ENCODE peak calls at places on chromosomes 16 and 17, in five cellular contexts. K, T, G, O and W are unnamed samples.

GRCh38 chr16:53948734-53949430 is 244.9 kb downstream of the FTO start:
- DNase-seq in K (no peak), T (no peak), G (no peak), O (no peak), W (no peak)

GRCh38 chr16:30697264-30698138 is 1.5 kb upstream of the SRCAP start:
- DNase-seq in K (no peak), T (peak; percentile 72), G (no peak), O (no peak), W (no peak)

GRCh38 chr17:7045492-7046126 is 1.7 kb upstream of the SLC16A11 start:
- DNase-seq in K (peak; percentile 45), T (no peak), G (peak; percentile 61), O (no peak), W (peak; percentile 66)

GRCh38 chr17:83180264-83180995 is 101.0 kb downstream of the METRNL start:
- DNase-seq in K (no peak), T (no peak), G (peak; percentile 3), O (no peak), W (peak; percentile 47)

GRCh38 chr16:79294568-79294967 is 306.0 kb downstream of the MAF start:
- DNase-seq in K (no peak), T (no peak), G (no peak), O (no peak), W (no peak)

GRCh38 chr17:47192549-47192948 is 3.5 kb upstream of the CDC27 start:
- DNase-seq in K (no peak), T (peak; percentile 7), G (no peak), O (no peak), W (no peak)

GRCh38 chr16:16139061-16139460 is 84.2 kb downstream of the ABCC6 start:
- DNase-seq in K (no peak), T (no peak), G (no peak), O (no peak), W (no peak)

GRCh38 chr17:68293490-68294195 is 2.3 kb downstream of the ARSG start:
- DNase-seq in K (no peak), T (no peak), G (no peak), O (no peak), W (no peak)

GRCh38 chr17:55735784-55736405 is 13.2 kb upstream of the TMEM100 start:
- DNase-seq in K (peak; percentile 48), T (no peak), G (peak; percentile 45), O (no peak), W (peak; percentile 64)

GRCh38 chr17:71273451-71273850 is 847.4 kb upstream of the SOX9 start:
- DNase-seq in K (no peak), T (no peak), G (no peak), O (no peak), W (no peak)

GRCh38 chr17:37844977-37845293 is 79.3 kb upstream of the TBC1D3K start:
- DNase-seq in K (no peak), T (no peak), G (no peak), O (no peak), W (no peak)

GRCh38 chr17:28370035-28370743 is at the start of gene VTN:
- DNase-seq in K (peak; percentile 22), T (no peak), G (no peak), O (no peak), W (no peak)

GRCh38 chr16:1451702-1452392 is 7.5 kb upstream of the CCDC154 start:
- DNase-seq in K (no peak), T (no peak), G (no peak), O (no peak), W (no peak)

GRCh38 chr16:89052824-89053724 is 40.6 kb upstream of the ACSF3 start:
- DNase-seq in K (peak; percentile 95), T (peak; percentile 27), G (no peak), O (no peak), W (no peak)

GRCh38 chr17:61467416-61468262 is 15.4 kb downstream of the TBX4 start:
- DNase-seq in K (peak; percentile 20), T (no peak), G (no peak), O (no peak), W (peak; percentile 46)

GRCh38 chr16:89351645-89352044 is 134.1 kb downstream of the ZNF778 start:
- DNase-seq in K (no peak), T (no peak), G (no peak), O (no peak), W (no peak)

GRCh38 chr17:82333279-82334171 is at the start of gene SECTM1:
- DNase-seq in K (no peak), T (no peak), G (no peak), O (no peak), W (no peak)

GRCh38 chr16:31215287-31216115 is 1.4 kb downstream of the PYDC1 start:
- DNase-seq in K (peak; percentile 66), T (peak; percentile 13), G (no peak), O (no peak), W (peak; percentile 66)